ENCODE peak calls at places on chromosomes 16 and 17, in seven cellular contexts. B is PC-9, K is choroid plexus epithelial cell, V is astrocyte of the cerebellum, R is mammary epithelial cell, C is BE2C, Y is AG09309. J is an unnamed sample.

GRCh38 chr16:31200821-31201510 is 1.6 kb downstream of the PYCARD start:
- DNase-seq in B (peak), K (peak), V (no peak), R (no peak), C (no peak), Y (no peak), J (no peak)

GRCh38 chr17:78737332-78737731 is 44.7 kb downstream of the CYTH1 start:
- DNase-seq in B (peak), K (peak), V (no peak), R (peak), C (no peak), Y (peak), J (no peak)

GRCh38 chr17:28112199-28112995 is 69.9 kb downstream of the NLK start:
- DNase-seq in B (no peak), K (peak), V (no peak), R (no peak), C (no peak), Y (no peak), J (no peak)

GRCh38 chr17:41125064-41125463 is 1.1 kb upstream of the KRTAP4-12 start:
- DNase-seq in B (no peak), K (no peak), V (no peak), R (no peak), C (no peak), Y (no peak), J (no peak)

GRCh38 chr16:88939814-88940195 is 37.2 kb downstream of the CBFA2T3 start:
- DNase-seq in B (no peak), K (no peak), V (no peak), R (no peak), C (no peak), Y (no peak), J (no peak)

GRCh38 chr16:46974352-46974751 is 878 bp upstream of the DNAJA2 start:
- DNase-seq in B (no peak), K (peak), V (no peak), R (no peak), C (peak), Y (no peak), J (no peak)

GRCh38 chr16:89317729-89318429 is 100.4 kb downstream of the ZNF778 start:
- DNase-seq in B (no peak), K (no peak), V (no peak), R (no peak), C (no peak), Y (no peak), J (no peak)

GRCh38 chr16:30491744-30492308 is 19.3 kb downstream of the ITGAL start:
- DNase-seq in B (peak), K (peak), V (peak), R (peak), C (no peak), Y (peak), J (peak)

GRCh38 chr17:29294580-29294900 is 592 bp upstream of the NUFIP2 start:
- DNase-seq in B (no peak), K (no peak), V (no peak), R (no peak), C (no peak), Y (no peak), J (no peak)

GRCh38 chr17:62017912-62018311 is 47.2 kb downstream of the MED13 start:
- DNase-seq in B (no peak), K (peak), V (no peak), R (peak), C (no peak), Y (no peak), J (no peak)

GRCh38 chr17:62075308-62075815 is 10.3 kb upstream of the MED13 start:
- DNase-seq in B (no peak), K (peak), V (no peak), R (peak), C (no peak), Y (no peak), J (no peak)

GRCh38 chr17:12415031-12415430 is 250.7 kb upstream of the MYOCD start:
- DNase-seq in B (no peak), K (peak), V (peak), R (no peak), C (no peak), Y (peak), J (no peak)

GRCh38 chr17:65057520-65058075 is 1.1 kb upstream of the GNA13 start:
- DNase-seq in B (no peak), K (peak), V (no peak), R (peak), C (no peak), Y (no peak), J (no peak)

GRCh38 chr17:33267279-33267790 is 25.8 kb downstream of the ASIC2 start:
- DNase-seq in B (peak), K (peak), V (peak), R (peak), C (no peak), Y (no peak), J (peak)

GRCh38 chr17:32445075-32445427 is 741 bp downstream of the PSMD11 start:
- DNase-seq in B (peak), K (peak), V (peak), R (peak), C (no peak), Y (no peak), J (peak)

GRCh38 chr17:30323895-30324319 is 9.9 kb downstream of the TMIGD1 start:
- DNase-seq in B (peak), K (peak), V (peak), R (peak), C (no peak), Y (no peak), J (no peak)

GRCh38 chr17:77422104-77422782 is 281.5 kb downstream of the SEC14L1 start:
- DNase-seq in B (peak), K (no peak), V (no peak), R (peak), C (no peak), Y (no peak), J (no peak)

GRCh38 chr16:22262460-22262859 is 34.7 kb upstream of the POLR3E start:
- DNase-seq in B (no peak), K (peak), V (no peak), R (no peak), C (no peak), Y (no peak), J (no peak)

GRCh38 chr17:66255112-66255511 is 25.9 kb upstream of the APOH start:
- DNase-seq in B (peak), K (peak), V (peak), R (peak), C (peak), Y (no peak), J (peak)

GRCh38 chr17:8857919-8858318 is 9.6 kb downstream of the PIK3R6 start:
- DNase-seq in B (no peak), K (peak), V (no peak), R (peak), C (no peak), Y (peak), J (no peak)

GRCh38 chr17:45146166-45146565 is 2.1 kb upstream of the HEXIM1 start:
- DNase-seq in B (no peak), K (no peak), V (no peak), R (no peak), C (no peak), Y (no peak), J (no peak)

GRCh38 chr17:5391678-5392077 is 27.8 kb downstream of the NUP88 start:
- DNase-seq in B (no peak), K (peak), V (no peak), R (no peak), C (no peak), Y (no peak), J (no peak)

GRCh38 chr17:56203430-56203829 is 50.2 kb downstream of the ANKFN1 start:
- DNase-seq in B (no peak), K (peak), V (no peak), R (peak), C (no peak), Y (no peak), J (no peak)

GRCh38 chr17:66863820-66864219 is 28.9 kb downstream of the CACNG5 start:
- DNase-seq in B (no peak), K (no peak), V (no peak), R (no peak), C (no peak), Y (no peak), J (no peak)

GRCh38 chr17:36901506-36901905 is 35.8 kb upstream of the LHX1 start:
- DNase-seq in B (no peak), K (peak), V (peak), R (peak), C (no peak), Y (no peak), J (peak)

GRCh38 chr17:1123397-1124237 is 56.2 kb downstream of the ABR start:
- DNase-seq in B (no peak), K (no peak), V (no peak), R (no peak), C (no peak), Y (no peak), J (no peak)

GRCh38 chr16:88706288-88706964 is at the start of the genes CTU2 and RNF166:
- DNase-seq in B (peak), K (peak), V (peak), R (peak), C (peak), Y (peak), J (peak)

GRCh38 chr17:21330436-21331160 is 45.6 kb upstream of the KCNJ12 start:
- DNase-seq in B (no peak), K (no peak), V (no peak), R (no peak), C (no peak), Y (no peak), J (no peak)

DNA sequence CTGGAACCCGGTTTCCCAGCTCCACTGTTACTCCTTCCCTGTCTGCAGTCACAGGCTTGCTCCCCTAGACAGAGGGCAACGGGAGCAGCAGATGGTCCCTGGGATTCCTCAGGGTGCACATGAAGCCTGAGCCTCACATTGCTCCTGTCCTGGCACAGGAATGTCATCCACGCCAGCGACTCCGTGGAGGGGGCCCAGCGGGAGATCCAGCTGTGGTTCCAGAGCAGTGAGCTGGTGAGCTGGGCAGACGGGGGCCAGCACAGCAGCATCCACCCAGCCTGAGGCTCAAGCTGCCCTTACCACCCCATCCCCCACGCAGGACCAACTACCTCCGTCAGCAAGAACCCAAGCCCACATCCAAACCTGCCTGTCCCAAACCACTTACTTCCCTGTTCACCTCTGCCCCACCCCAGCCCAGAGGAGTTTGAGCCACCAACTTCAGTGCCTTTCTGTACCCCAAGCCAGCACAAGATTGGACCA is 1.6 kb upstream of the DECR2 start:
- DNase-seq in B (no peak), K (no peak), V (no peak), R (no peak), C (no peak), Y (no peak), J (no peak)
- H3K4me3 ChIP-seq in B (peak), K (no peak), V (peak), R (no peak), C (no peak), Y (peak), J (no peak)

GRCh38 chr16:50126183-50126582 is 26.9 kb upstream of the TENT4B start:
- DNase-seq in B (no peak), K (no peak), V (no peak), R (no peak), C (no peak), Y (no peak), J (no peak)

GRCh38 chr16:50120732-50121131 is 32.4 kb upstream of the TENT4B start:
- DNase-seq in B (no peak), K (no peak), V (no peak), R (no peak), C (no peak), Y (no peak), J (no peak)

GRCh38 chr16:50123417-50123816 is 29.7 kb upstream of the TENT4B start:
- DNase-seq in B (no peak), K (no peak), V (no peak), R (no peak), C (no peak), Y (no peak), J (no peak)

GRCh38 chr16:50121278-50121677 is 31.8 kb upstream of the TENT4B start:
- DNase-seq in B (no peak), K (no peak), V (no peak), R (no peak), C (no peak), Y (no peak), J (no peak)

DNA sequence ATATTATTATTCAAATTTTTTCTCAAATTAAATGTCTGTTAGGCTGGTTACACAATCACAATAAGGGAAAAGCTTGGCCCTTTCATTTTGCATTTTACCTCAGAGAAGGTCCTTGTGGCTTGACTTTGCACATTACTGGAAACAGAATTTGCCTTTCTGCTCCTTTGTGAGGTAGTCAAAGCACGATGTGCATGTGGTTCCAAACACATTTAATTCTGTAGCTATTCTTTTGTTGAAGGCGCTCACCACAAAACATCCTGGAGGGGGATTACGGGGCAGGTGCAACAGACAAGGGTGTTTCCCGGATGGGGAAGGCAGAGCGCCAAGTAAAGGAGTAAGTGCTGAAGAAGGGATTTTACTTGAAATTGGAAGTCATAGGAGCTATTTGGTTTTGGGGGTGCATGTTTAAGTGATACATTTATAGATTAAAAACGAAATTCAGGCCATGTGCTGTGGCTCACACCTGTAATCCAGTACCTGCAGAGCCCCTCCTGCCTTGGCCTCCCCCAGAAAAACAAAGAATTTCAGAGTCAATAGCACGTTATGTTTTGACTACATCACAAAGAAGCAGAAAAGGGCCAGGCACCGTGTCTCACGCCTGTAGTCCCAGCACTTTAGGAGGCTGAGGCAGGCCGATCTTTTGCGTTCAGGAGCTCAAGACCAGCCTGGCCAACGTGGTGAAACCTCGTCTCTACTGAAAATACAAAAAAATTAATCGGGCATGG is 31.2 kb upstream of the TENT4B start:
- DNase-seq in B (no peak), K (no peak), V (no peak), R (no peak), C (no peak), Y (no peak), J (no peak)
- H3K4me3 ChIP-seq in B (no peak), K (no peak), V (no peak), R (no peak), C (no peak), Y (no peak), J (no peak)

GRCh38 chr16:10387378-10387681 is 1.5 kb downstream of the ATF7IP2 start:
- DNase-seq in B (no peak), K (no peak), V (no peak), R (no peak), C (no peak), Y (no peak), J (no peak)
- H3K4me3 ChIP-seq in B (no peak), K (no peak), V (no peak), R (no peak), C (peak), Y (no peak), J (peak)

GRCh38 chr16:85573696-85574641 is 39.2 kb upstream of the GSE1 start:
- DNase-seq in B (no peak), K (peak), V (no peak), R (no peak), C (peak), Y (no peak), J (no peak)
- H3K4me3 ChIP-seq in B (no peak), K (no peak), V (no peak), R (no peak), C (peak), Y (no peak), J (peak)

GRCh38 chr16:67245189-67245585 is 2.1 kb downstream of the FHOD1 start:
- DNase-seq in B (no peak), K (no peak), V (no peak), R (no peak), C (no peak), Y (no peak), J (no peak)
- H3K4me3 ChIP-seq in B (peak), K (peak), V (peak), R (no peak), C (no peak), Y (no peak), J (no peak)

J was measured in retinal pigment epithelial cell.